ENCODE peak calls at places on chromosomes 3 and 15, in four cellular contexts. X is GM12878, L is K562, G is HepG2. O is an unnamed sample.

GRCh38 chr3:130843441-130843840 is 50.4 kb upstream of the ATP2C1 start:
- DNase-seq in X (no peak), G (no peak), L (no peak), O (no peak)

GRCh38 chr3:133548090-133548489 is 25.4 kb upstream of the CDV3 start:
- DNase-seq in L (no peak), G (no peak), X (no peak), O (no peak)

GRCh38 chr15:85588657-85589056 is 206.1 kb downstream of the KLHL25 start:
- DNase-seq in L (no peak), X (no peak), G (no peak), O (no peak)

GRCh38 chr3:132448211-132448961 is 31.1 kb downstream of the DNAJC13 start:
- DNase-seq in G (no peak), X (peak), L (no peak), O (no peak)

GRCh38 chr3:149744151-149744550 is 8.1 kb downstream of the COMMD2 start:
- DNase-seq in L (no peak), X (no peak), G (no peak), O (no peak)

GRCh38 chr3:189210251-189210770 is 38.5 kb downstream of the TPRG1 start:
- DNase-seq in G (no peak), X (no peak), L (no peak), O (no peak)

GRCh38 chr3:70620956-70621355 is 308.5 kb upstream of the MDFIC2 start:
- DNase-seq in G (no peak), L (no peak), X (no peak), O (no peak)

GRCh38 chr15:28043625-28044520 is 55.2 kb downstream of the OCA2 start:
- DNase-seq in G (peak), L (no peak), X (no peak), O (no peak)

GRCh38 chr3:58167431-58168351 is 43.1 kb downstream of the DNASE1L3 start:
- DNase-seq in X (no peak), L (peak), G (no peak), O (peak)

GRCh38 chr3:8182904-8183303 is 318.7 kb upstream of the LMCD1 start:
- DNase-seq in G (no peak), L (no peak), X (no peak), O (no peak)

GRCh38 chr3:186640473-186640818 is 247 bp downstream of the FETUB start:
- DNase-seq in X (no peak), G (no peak), L (no peak), O (no peak)

GRCh38 chr15:35545316-35545824 is 595 bp downstream of the DPH6 start:
- DNase-seq in G (peak), X (peak), L (peak), O (peak)

GRCh38 chr3:14113964-14114667 is 10.6 kb downstream of the CHCHD4 start:
- DNase-seq in X (no peak), G (peak), L (no peak), O (no peak)

GRCh38 chr15:85792872-85793621 is 1.7 kb downstream of the KLHL25 start:
- DNase-seq in X (no peak), G (no peak), L (no peak), O (no peak)

GRCh38 chr15:65796610-65797012 is 4.5 kb upstream of the DENND4A start:
- DNase-seq in L (peak), G (no peak), X (no peak), O (no peak)

GRCh38 chr15:68504721-68505090 is 72.7 kb upstream of the ITGA11 start:
- DNase-seq in G (no peak), X (no peak), L (no peak), O (no peak)

GRCh38 chr3:73043414-73043813 is 18.0 kb upstream of the EBLN2 start:
- DNase-seq in L (no peak), G (no peak), X (no peak), O (no peak)

GRCh38 chr3:9225268-9225667 is 24.2 kb downstream of the SRGAP3 start:
- DNase-seq in X (no peak), G (no peak), L (no peak), O (no peak)

GRCh38 chr3:148158210-148158609 is 539.5 kb upstream of the AGTR1 start:
- DNase-seq in L (no peak), X (no peak), G (no peak), O (no peak)

GRCh38 chr15:86231864-86232801 is 152.5 kb downstream of the AGBL1 start:
- DNase-seq in G (peak), L (no peak), X (no peak), O (peak)

GRCh38 chr15:29382862-29383261 is 113.2 kb upstream of the NSMCE3 start:
- DNase-seq in G (no peak), X (no peak), L (no peak), O (no peak)

GRCh38 chr3:65604863-65605526 is 433.7 kb downstream of the MAGI1 start:
- DNase-seq in G (no peak), L (peak), X (no peak), O (no peak)

GRCh38 chr15:25785643-25786029 is 77.5 kb downstream of the ATP10A start:
- DNase-seq in L (no peak), X (no peak), G (no peak), O (no peak)

GRCh38 chr3:111538687-111539086 is 3.3 kb upstream of the CD96 start:
- DNase-seq in X (no peak), G (peak), L (no peak), O (no peak)

GRCh38 chr3:150407818-150408231 is 273 bp upstream of the TSC22D2 start:
- DNase-seq in G (no peak), X (no peak), L (no peak), O (no peak)

GRCh38 chr3:185049710-185050109 is 103.2 kb downstream of the C3orf70 start:
- DNase-seq in G (no peak), X (no peak), L (no peak), O (no peak)

DNA sequence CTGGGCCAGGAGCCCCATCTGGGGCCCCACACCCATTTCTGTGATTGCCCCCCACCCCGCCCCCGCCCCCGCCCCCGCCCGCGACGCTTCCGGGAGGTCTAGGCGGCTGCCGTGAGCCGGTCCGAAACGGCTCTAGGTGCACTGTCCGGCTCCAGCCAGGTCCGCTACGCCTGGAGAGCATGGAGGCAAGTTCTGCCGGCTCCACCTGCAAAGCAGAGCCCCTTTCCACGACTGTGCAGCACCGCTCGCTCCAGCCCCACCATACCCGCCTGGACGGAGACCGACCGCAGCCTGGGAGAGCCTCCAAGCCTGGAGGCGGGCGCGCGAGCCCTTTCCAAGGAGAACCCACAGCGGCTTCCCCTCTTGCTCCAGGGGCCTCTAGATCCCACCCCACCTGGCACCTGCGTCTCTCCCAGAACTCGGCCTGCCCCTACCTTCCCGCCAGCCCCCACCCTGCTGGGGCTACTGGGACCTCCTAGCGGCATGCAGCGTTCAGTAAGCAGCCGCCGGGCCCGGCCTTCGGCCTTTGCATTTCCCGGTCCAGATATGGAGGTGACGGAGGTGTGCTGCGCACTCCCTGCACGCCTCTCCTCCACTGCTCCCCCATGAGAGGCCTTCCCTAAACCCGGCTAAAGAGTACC is 66.2 kb downstream of the KLF13 start:
- DNase-seq in X (no peak), G (no peak), L (peak), O (no peak)
- TF ChIP-seq FOXM1 in X (no peak), G (no peak), L (no peak), O (no peak)

DNA sequence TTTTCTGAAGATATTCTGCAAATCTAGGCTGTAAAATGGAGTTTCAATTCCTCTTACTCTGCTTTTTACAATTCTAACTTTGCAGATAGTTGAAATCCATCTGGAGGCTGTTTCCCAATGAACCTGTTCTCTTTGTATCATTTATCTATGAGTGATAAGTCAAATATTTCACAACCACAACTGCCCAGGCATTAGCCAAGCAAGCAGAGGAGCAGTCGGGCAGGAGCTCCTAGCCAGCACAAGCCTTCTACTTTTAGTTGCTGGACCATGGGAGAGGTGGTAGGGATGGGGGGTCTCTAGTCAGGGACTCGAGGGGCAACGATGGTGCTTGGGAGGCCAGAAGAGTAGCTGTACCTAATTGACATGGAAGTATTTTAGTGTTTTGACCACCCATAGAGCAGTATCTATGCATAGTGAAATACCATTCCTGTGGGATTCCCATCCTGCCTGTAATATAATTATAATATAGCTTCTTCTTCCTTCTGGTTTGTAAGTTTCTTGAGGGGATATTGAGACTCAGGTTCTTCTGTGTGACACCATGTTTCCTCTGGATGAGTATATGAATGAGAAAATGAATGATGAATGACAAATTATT is 353.5 kb upstream of the IL12A start:
- DNase-seq in X (no peak), G (no peak), L (no peak), O (no peak)
- TF ChIP-seq BHLHE40 in X (no peak), G (no peak), L (no peak), O (no peak)

DNA sequence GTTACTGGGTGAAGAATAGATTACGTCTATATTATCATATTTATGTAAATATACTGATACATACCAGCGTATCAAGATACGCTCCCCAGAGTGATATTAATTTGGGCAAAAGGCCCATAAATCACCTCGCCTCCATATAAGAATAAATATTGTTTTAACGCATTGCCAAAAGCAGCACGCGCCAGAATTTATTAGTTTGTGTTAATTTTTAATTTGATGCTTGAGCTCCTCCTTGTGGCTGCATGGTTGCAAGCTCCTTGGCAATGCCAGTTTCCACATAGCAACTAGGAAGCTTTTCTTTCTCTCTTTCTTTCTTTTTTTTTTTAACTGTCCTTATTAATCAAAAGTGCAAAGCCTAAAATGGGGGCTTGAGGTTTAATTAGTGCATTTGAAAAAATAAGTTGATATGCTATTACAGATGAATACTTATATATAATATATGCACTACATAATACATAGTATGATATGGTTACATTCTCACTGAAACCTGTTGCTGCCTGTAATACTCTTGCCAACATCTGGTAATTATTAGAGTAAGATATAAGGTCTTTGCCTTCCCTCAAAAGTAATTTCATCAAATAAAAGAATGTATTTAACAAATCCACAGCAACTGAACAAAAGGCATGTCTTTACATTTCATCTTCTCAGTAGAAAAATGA is 242.7 kb upstream of the UBE2E2 start:
- DNase-seq in X (no peak), G (peak), L (no peak), O (peak)
- TF ChIP-seq TARDBP in X (no peak), G (no peak), L (no peak), O (no peak)

GRCh38 chr3:101292027-101292426 is 28.3 kb downstream of the IMPG2 start:
- DNase-seq in G (no peak), L (no peak), X (no peak), O (no peak)
- TF ChIP-seq FOXM1 in G (no peak), L (no peak), X (no peak), O (no peak)

GRCh38 chr15:58548308-58549012 is 116.7 kb downstream of the LIPC start:
- DNase-seq in X (no peak), G (no peak), L (no peak), O (no peak)

GRCh38 chr15:58546066-58546591 is 114.3 kb downstream of the LIPC start:
- DNase-seq in X (no peak), L (no peak), G (no peak), O (no peak)

GRCh38 chr15:58546635-58547627 is 115.1 kb downstream of the LIPC start:
- DNase-seq in X (no peak), L (peak), G (peak), O (no peak)

GRCh38 chr15:58549013-58549779 is 117.4 kb downstream of the LIPC start:
- DNase-seq in L (no peak), X (no peak), G (no peak), O (no peak)

GRCh38 chr15:58547628-58548307 is 116.0 kb downstream of the LIPC start:
- DNase-seq in X (no peak), G (no peak), L (no peak), O (no peak)
- TF ChIP-seq BHLHE40 in X (no peak), G (no peak), L (no peak), O (no peak)

GRCh38 chr3:24503499-24504176 is 9.0 kb upstream of the THRB start:
- DNase-seq in L (no peak), X (no peak), G (no peak), O (no peak)
- TF ChIP-seq TARDBP in L (no peak), X (no peak), G (no peak), O (no peak)

DNA sequence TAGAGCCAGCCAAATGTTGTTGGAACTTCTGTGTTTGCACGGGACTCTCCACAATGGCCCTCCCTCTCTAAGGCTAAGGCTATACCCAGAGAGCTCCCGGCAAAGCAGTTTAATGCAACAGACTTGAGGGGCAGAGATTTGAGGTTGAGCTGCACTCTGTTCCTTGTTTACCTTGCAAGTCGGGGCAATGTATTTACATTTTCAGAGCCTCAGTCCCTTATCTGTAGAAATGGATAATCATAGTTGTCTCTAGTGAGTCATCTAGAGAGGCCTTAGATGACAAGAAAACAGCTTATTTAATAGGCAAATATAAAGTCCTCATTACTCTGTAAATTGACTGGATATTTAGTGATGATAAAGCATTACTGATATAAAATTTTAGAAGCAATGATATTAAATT is 917.7 kb downstream of the MCTP2 start:
- DNase-seq in L (no peak), X (no peak), G (no peak), O (no peak)
- TF ChIP-seq FOXM1 in L (no peak), X (no peak), G (no peak), O (no peak)

DNA sequence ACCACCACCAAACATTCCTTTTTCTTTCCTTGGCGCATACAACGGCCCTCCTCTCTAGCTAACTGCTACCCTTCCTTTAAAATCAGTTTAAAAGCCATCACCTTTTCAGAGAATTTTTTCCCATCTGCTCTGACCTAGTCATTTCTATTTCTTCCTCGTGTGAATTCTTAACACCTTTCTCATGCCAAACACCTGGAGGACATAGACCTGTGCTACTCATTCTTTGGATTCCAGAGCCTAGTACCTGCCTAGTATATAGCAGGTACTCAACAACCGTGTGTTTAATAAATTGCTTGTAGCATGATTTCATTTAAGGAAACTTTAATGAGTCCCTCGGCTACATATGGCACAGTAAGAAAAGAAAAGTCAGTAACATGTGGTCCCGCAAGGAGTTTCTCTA is 2.0 kb upstream of the TPM1 start:
- DNase-seq in G (no peak), L (no peak), X (no peak), O (no peak)
- TF ChIP-seq BHLHE40 in G (no peak), L (no peak), X (no peak), O (no peak)

O was measured in HEK293T.